ENCODE peak calls at places on chromosomes 16 and 17, in six cellular contexts. One of them, this sample, is unnamed. For H3K27me3, the result is how much of the 10 kb centered on the place peaks cover.

GRCh38 chr16:71407731-71408130 is 34.1 kb downstream of the TLE7 start:
- DNase-seq in AG04450: no peak
- DNase-seq in GM23248: no peak
- DNase-seq in CD8-positive, alpha-beta T cell: no peak
- DNase-seq in brain microvascular endothelial cell: no peak
- DNase-seq in effector memory CD4-positive, alpha-beta T cell: no peak
- DNase-seq in this sample: no peak

GRCh38 chr16:65950211-65950610 is 416.3 kb upstream of the CDH5 start:
- DNase-seq in effector memory CD4-positive, alpha-beta T cell: no peak
- DNase-seq in brain microvascular endothelial cell: no peak
- DNase-seq in AG04450: no peak
- DNase-seq in GM23248: peak
- DNase-seq in CD8-positive, alpha-beta T cell: no peak
- DNase-seq in this sample: no peak

GRCh38 chr16:66293207-66293735 is 73.2 kb upstream of the CDH5 start:
- DNase-seq in CD8-positive, alpha-beta T cell: no peak
- DNase-seq in GM23248: no peak
- DNase-seq in AG04450: no peak
- DNase-seq in brain microvascular endothelial cell: no peak
- DNase-seq in effector memory CD4-positive, alpha-beta T cell: no peak
- DNase-seq in this sample: no peak

GRCh38 chr16:16101585-16101984 is 121.7 kb downstream of the ABCC6 start:
- DNase-seq in CD8-positive, alpha-beta T cell: no peak
- DNase-seq in effector memory CD4-positive, alpha-beta T cell: no peak
- DNase-seq in AG04450: no peak
- DNase-seq in brain microvascular endothelial cell: no peak
- DNase-seq in GM23248: no peak
- DNase-seq in this sample: no peak

GRCh38 chr16:77191259-77191969 is 424 bp downstream of the MON1B start:
- DNase-seq in CD8-positive, alpha-beta T cell: peak
- DNase-seq in GM23248: no peak
- DNase-seq in brain microvascular endothelial cell: no peak
- DNase-seq in AG04450: no peak
- DNase-seq in effector memory CD4-positive, alpha-beta T cell: no peak
- DNase-seq in this sample: no peak

GRCh38 chr17:12693640-12694039 is 27.9 kb downstream of the MYOCD start:
- DNase-seq in CD8-positive, alpha-beta T cell: no peak
- DNase-seq in GM23248: peak
- DNase-seq in effector memory CD4-positive, alpha-beta T cell: no peak
- DNase-seq in brain microvascular endothelial cell: peak
- DNase-seq in AG04450: no peak
- DNase-seq in this sample: no peak

GRCh38 chr17:2925011-2925410 is 128.8 kb downstream of the RAP1GAP2 start:
- DNase-seq in CD8-positive, alpha-beta T cell: no peak
- DNase-seq in AG04450: no peak
- DNase-seq in effector memory CD4-positive, alpha-beta T cell: no peak
- DNase-seq in brain microvascular endothelial cell: no peak
- DNase-seq in GM23248: no peak
- DNase-seq in this sample: no peak

GRCh38 chr17:15451681-15452080 is 15.7 kb downstream of the CDRT4 start:
- DNase-seq in brain microvascular endothelial cell: peak
- DNase-seq in effector memory CD4-positive, alpha-beta T cell: no peak
- DNase-seq in CD8-positive, alpha-beta T cell: no peak
- DNase-seq in AG04450: no peak
- DNase-seq in GM23248: peak
- DNase-seq in this sample: no peak

GRCh38 chr16:64196444-64196843 is 925.4 kb downstream of the CDH11 start:
- DNase-seq in CD8-positive, alpha-beta T cell: no peak
- DNase-seq in GM23248: peak
- DNase-seq in brain microvascular endothelial cell: peak
- DNase-seq in AG04450: peak
- DNase-seq in effector memory CD4-positive, alpha-beta T cell: no peak
- DNase-seq in this sample: no peak

GRCh38 chr17:47742319-47743181 is 9.5 kb downstream of the TBX21 start:
- DNase-seq in AG04450: no peak
- DNase-seq in effector memory CD4-positive, alpha-beta T cell: no peak
- DNase-seq in CD8-positive, alpha-beta T cell: peak
- DNase-seq in brain microvascular endothelial cell: no peak
- DNase-seq in GM23248: no peak
- DNase-seq in this sample: peak

GRCh38 chr16:4556112-4556511 is at the start of gene C16orf96:
- DNase-seq in brain microvascular endothelial cell: peak
- DNase-seq in effector memory CD4-positive, alpha-beta T cell: no peak
- DNase-seq in CD8-positive, alpha-beta T cell: no peak
- DNase-seq in GM23248: peak
- DNase-seq in AG04450: no peak
- DNase-seq in this sample: no peak

DNA sequence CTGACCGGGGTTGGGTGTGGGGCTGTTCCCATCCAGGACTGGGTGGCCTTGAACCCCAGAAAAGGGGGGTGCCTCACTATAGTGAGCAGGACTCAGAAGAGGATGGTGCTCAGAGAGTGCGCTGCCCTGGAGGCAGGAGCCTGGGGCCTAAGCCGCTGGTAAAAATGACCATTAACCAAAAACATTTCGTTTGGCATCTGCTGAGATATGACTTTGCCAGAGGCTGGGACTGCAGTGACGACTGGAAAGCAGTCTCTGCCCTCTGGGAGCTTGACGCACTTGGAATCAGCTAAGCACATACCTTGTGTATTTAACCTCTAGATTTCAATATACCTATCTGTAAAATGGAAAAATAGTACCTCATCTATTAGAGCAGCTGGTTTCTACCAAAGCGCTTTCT is 7.2 kb upstream of the CRHR1 start:
- DNase-seq in AG04450: no peak
- DNase-seq in effector memory CD4-positive, alpha-beta T cell: no peak
- DNase-seq in brain microvascular endothelial cell: no peak
- DNase-seq in GM23248: no peak
- DNase-seq in CD8-positive, alpha-beta T cell: no peak
- DNase-seq in this sample: no peak
- H3K27me3 ChIP-seq in AG04450: under half
- H3K27me3 ChIP-seq in effector memory CD4-positive, alpha-beta T cell: under half
- H3K27me3 ChIP-seq in brain microvascular endothelial cell: under half
- H3K27me3 ChIP-seq in GM23248: under half
- H3K27me3 ChIP-seq in CD8-positive, alpha-beta T cell: under half
- H3K27me3 ChIP-seq in this sample: under half

GRCh38 chr16:800834-801488 is 427 bp upstream of the GNG13 start:
- DNase-seq in effector memory CD4-positive, alpha-beta T cell: no peak
- DNase-seq in brain microvascular endothelial cell: no peak
- DNase-seq in CD8-positive, alpha-beta T cell: no peak
- DNase-seq in AG04450: no peak
- DNase-seq in GM23248: no peak
- DNase-seq in this sample: no peak

GRCh38 chr16:799948-800833 is at the start of gene GNG13:
- DNase-seq in CD8-positive, alpha-beta T cell: no peak
- DNase-seq in effector memory CD4-positive, alpha-beta T cell: no peak
- DNase-seq in AG04450: no peak
- DNase-seq in brain microvascular endothelial cell: no peak
- DNase-seq in GM23248: peak
- DNase-seq in this sample: peak

GRCh38 chr16:797686-798085 is 2.8 kb downstream of the GNG13 start:
- DNase-seq in AG04450: no peak
- DNase-seq in effector memory CD4-positive, alpha-beta T cell: no peak
- DNase-seq in GM23248: no peak
- DNase-seq in CD8-positive, alpha-beta T cell: no peak
- DNase-seq in brain microvascular endothelial cell: no peak
- DNase-seq in this sample: no peak

GRCh38 chr16:798666-799065 is 1.9 kb downstream of the GNG13 start:
- DNase-seq in effector memory CD4-positive, alpha-beta T cell: no peak
- DNase-seq in AG04450: no peak
- DNase-seq in GM23248: no peak
- DNase-seq in CD8-positive, alpha-beta T cell: no peak
- DNase-seq in brain microvascular endothelial cell: no peak
- DNase-seq in this sample: no peak

GRCh38 chr16:799111-799947 is 1.2 kb downstream of the GNG13 start:
- DNase-seq in GM23248: no peak
- DNase-seq in brain microvascular endothelial cell: no peak
- DNase-seq in AG04450: no peak
- DNase-seq in CD8-positive, alpha-beta T cell: no peak
- DNase-seq in effector memory CD4-positive, alpha-beta T cell: no peak
- DNase-seq in this sample: no peak
- H3K27me3 ChIP-seq in GM23248: under half
- H3K27me3 ChIP-seq in brain microvascular endothelial cell: under half
- H3K27me3 ChIP-seq in AG04450: under half
- H3K27me3 ChIP-seq in CD8-positive, alpha-beta T cell: under half
- H3K27me3 ChIP-seq in effector memory CD4-positive, alpha-beta T cell: under half
- H3K27me3 ChIP-seq in this sample: under half

DNA sequence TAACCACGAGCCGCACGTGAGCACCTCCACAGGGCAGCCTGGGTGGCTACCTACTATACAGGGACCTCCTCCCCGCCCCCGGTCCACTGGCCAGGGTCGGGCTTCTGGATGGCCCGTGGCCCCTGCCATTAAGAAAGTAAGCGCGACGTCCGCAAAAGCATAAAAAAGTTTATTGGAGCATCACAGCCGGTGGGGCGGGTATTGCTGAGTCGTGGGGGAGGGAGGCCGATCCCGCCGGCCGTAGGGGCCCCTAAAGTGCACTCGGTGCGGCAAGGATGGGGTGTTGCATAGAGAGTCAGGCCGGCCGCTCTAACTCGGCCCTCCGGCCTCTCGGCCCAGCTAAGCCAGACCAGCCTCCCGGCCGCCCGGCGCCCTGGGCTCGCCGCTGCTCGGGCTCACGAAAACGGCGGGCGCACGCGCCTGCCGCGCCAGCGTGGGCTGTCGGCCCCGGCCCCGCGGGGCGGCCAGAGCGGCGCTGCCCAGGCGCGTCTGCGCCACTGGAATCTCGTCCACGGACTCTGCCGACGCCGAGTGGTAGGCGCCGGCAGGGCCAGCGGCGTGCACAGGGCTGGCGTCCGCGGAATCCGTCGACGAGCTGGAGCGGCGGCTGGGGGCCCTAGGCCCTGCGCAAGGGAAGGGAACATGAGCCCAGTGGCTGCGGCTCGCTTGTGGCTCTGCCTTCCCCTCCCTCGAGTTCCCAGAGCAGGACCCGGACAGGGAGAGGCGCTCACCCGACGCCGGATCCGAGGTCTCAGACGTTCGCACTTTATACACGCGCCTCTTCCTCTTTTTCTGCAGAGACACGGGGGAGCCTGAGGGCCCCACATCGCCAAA is 1.2 kb upstream of the TPPP3 start:
- DNase-seq in CD8-positive, alpha-beta T cell: no peak
- DNase-seq in brain microvascular endothelial cell: no peak
- DNase-seq in AG04450: no peak
- DNase-seq in effector memory CD4-positive, alpha-beta T cell: no peak
- DNase-seq in GM23248: peak
- DNase-seq in this sample: no peak
- H3K27me3 ChIP-seq in CD8-positive, alpha-beta T cell: under half
- H3K27me3 ChIP-seq in brain microvascular endothelial cell: under half
- H3K27me3 ChIP-seq in AG04450: under half
- H3K27me3 ChIP-seq in effector memory CD4-positive, alpha-beta T cell: under half
- H3K27me3 ChIP-seq in GM23248: under half
- H3K27me3 ChIP-seq in this sample: under half

DNA sequence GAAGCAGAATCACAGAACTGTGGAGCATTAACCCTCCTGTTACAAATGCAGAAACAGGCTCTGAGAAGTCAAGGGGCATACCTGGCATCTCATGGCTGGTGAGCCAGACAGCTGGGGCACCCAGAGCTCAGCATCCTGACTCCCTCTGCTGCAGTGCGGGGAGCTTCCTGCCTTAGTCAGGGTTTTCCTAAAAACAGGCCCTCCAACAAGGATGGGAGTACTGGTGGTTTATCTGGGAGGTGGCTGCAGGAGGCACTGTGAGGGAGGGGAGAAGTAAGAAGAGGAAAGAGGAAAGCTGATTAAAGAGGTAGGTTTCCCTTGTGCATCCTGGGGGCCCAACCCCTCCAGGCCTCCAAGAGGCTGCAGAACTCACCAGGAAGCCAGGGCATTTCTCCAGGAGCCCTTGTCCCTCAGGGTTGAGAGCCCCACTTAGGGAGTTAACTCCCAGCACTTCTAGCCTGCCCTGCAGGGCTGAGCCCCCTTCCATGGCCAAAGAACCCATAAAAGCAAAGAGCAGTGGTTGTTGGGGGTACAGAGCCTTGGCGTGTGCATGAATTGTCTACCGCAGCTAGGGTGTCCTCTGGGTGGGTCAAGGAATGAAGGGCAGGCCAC is 261.5 kb upstream of the RPL38 start:
- DNase-seq in effector memory CD4-positive, alpha-beta T cell: no peak
- DNase-seq in brain microvascular endothelial cell: no peak
- DNase-seq in AG04450: no peak
- DNase-seq in CD8-positive, alpha-beta T cell: no peak
- DNase-seq in GM23248: no peak
- DNase-seq in this sample: no peak
- H3K27me3 ChIP-seq in effector memory CD4-positive, alpha-beta T cell: under half
- H3K27me3 ChIP-seq in brain microvascular endothelial cell: under half
- H3K27me3 ChIP-seq in AG04450: under half
- H3K27me3 ChIP-seq in CD8-positive, alpha-beta T cell: under half
- H3K27me3 ChIP-seq in GM23248: under half
- H3K27me3 ChIP-seq in this sample: under half

DNA sequence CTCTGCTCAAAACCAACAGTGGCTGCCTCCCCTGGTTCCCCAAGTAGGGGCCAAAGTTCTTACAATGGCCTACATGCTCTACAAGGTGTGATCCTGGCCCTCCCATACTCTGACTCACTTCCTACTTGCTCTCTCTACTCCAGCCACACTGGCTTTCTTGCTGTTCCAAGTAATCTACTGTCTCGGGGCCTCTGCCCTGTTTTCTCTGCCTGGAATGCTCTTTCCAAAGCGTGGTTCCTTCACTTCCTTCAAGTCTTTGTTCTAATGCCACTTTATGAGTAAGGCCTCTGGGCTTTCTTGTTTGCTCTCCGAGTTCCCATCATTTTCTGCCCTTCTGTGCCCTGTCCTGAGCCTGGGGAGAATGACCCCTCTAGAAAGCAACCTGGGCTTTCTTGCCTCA is 4.1 kb upstream of the CDH3 start:
- DNase-seq in CD8-positive, alpha-beta T cell: no peak
- DNase-seq in GM23248: peak
- DNase-seq in brain microvascular endothelial cell: peak
- DNase-seq in AG04450: no peak
- DNase-seq in effector memory CD4-positive, alpha-beta T cell: no peak
- DNase-seq in this sample: no peak
- H3K27me3 ChIP-seq in CD8-positive, alpha-beta T cell: under half
- H3K27me3 ChIP-seq in GM23248: under half
- H3K27me3 ChIP-seq in brain microvascular endothelial cell: under half
- H3K27me3 ChIP-seq in AG04450: under half
- H3K27me3 ChIP-seq in effector memory CD4-positive, alpha-beta T cell: under half
- H3K27me3 ChIP-seq in this sample: under half

DNA sequence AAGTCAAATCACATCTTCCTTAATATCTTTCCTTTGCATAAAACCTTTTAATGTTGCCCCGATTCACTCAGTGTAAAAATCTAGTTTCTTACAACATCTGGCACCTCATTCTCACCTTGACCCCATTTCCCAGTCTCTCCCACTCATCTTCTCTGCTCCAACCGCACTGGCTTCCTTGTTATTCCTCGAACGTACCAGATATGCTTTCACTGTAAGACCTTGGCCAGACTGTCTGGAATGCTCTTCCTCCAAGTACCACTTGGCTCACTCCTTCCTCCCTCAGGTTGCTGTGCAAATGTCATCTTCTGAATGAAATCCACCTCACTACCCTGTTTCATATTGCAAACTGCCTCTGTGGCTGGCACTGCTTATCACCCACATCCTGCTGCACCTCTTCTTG is 433.6 kb downstream of the HAPSTR1 start:
- DNase-seq in effector memory CD4-positive, alpha-beta T cell: no peak
- DNase-seq in AG04450: no peak
- DNase-seq in brain microvascular endothelial cell: no peak
- DNase-seq in GM23248: no peak
- DNase-seq in CD8-positive, alpha-beta T cell: no peak
- DNase-seq in this sample: no peak
- H3K27me3 ChIP-seq in effector memory CD4-positive, alpha-beta T cell: under half
- H3K27me3 ChIP-seq in AG04450: under half
- H3K27me3 ChIP-seq in brain microvascular endothelial cell: under half
- H3K27me3 ChIP-seq in GM23248: under half
- H3K27me3 ChIP-seq in CD8-positive, alpha-beta T cell: under half
- H3K27me3 ChIP-seq in this sample: under half